ENCODE peak calls at places on chromosomes 7 and 10, in nine cellular contexts. U is left ventricle myocardium inferior; Y is bronchial epithelial cell; J is CD4-positive, alpha-beta memory T cell; C is AG04450; D is ovary; I is hepatocyte; O is upper lobe of right lung; T is sigmoid colon. V is an unnamed sample. For H3K27me3, the result is how much of the 10 kb centered on the place peaks cover.

GRCh38 chr10:68235111-68235510 is 3.2 kb upstream of the ATOH7 start:
- DNase-seq in U (no peak), Y (peak), J (no peak), C (no peak), D (no peak), I (no peak), O (no peak), T (no peak), V (no peak)

GRCh38 chr7:77482015-77482414 is 55.1 kb upstream of the PTPN12 start:
- DNase-seq in U (no peak), Y (peak), J (no peak), C (no peak), D (no peak), I (peak), O (no peak), T (no peak), V (no peak)

GRCh38 chr7:50660040-50660829 is 95.0 kb upstream of the DDC start:
- DNase-seq in U (no peak), Y (no peak), J (peak), C (no peak), D (no peak), I (no peak), O (peak), T (no peak), V (peak)

GRCh38 chr10:49602380-49603023 is 7.6 kb upstream of the SLC18A3 start:
- DNase-seq in U (no peak), Y (no peak), J (no peak), C (no peak), D (no peak), I (no peak), O (peak), T (no peak), V (no peak)

GRCh38 chr10:78359641-78360091 is 326.0 kb downstream of the RPS24 start:
- DNase-seq in U (no peak), Y (no peak), J (no peak), C (no peak), D (no peak), I (peak), O (no peak), T (no peak), V (no peak)

GRCh38 chr7:138008588-138009349 is 6.9 kb upstream of the CREB3L2 start:
- DNase-seq in U (no peak), Y (peak), J (no peak), C (no peak), D (no peak), I (peak), O (no peak), T (no peak), V (peak)

GRCh38 chr10:112290054-112290373 is 6.8 kb downstream of the TECTB start:
- DNase-seq in U (no peak), Y (no peak), J (no peak), C (no peak), D (no peak), I (no peak), O (no peak), T (no peak), V (no peak)

GRCh38 chr7:12570148-12570528 is 382 bp upstream of the SCIN start:
- DNase-seq in U (no peak), Y (peak), J (no peak), C (no peak), D (no peak), I (peak), O (peak), T (no peak), V (no peak)

GRCh38 chr7:107162466-107162865 is 6.3 kb upstream of the HBP1 start:
- DNase-seq in U (no peak), Y (no peak), J (no peak), C (no peak), D (no peak), I (no peak), O (no peak), T (no peak), V (no peak)

GRCh38 chr7:20474244-20474643 is 141.2 kb upstream of the ABCB5 start:
- DNase-seq in U (no peak), Y (no peak), J (no peak), C (no peak), D (no peak), I (no peak), O (no peak), T (no peak), V (no peak)

GRCh38 chr7:40299097-40299496 is 164.3 kb downstream of the SUGCT start:
- DNase-seq in U (no peak), Y (peak), J (no peak), C (no peak), D (no peak), I (peak), O (no peak), T (no peak), V (no peak)

GRCh38 chr10:46520381-46520780 is 36.1 kb downstream of the GPRIN2 start:
- DNase-seq in U (peak), Y (no peak), J (peak), C (no peak), D (no peak), I (no peak), O (peak), T (peak), V (no peak)

GRCh38 chr10:79018591-79019011 is 50.2 kb upstream of the ZMIZ1 start:
- DNase-seq in U (no peak), Y (peak), J (no peak), C (peak), D (no peak), I (no peak), O (peak), T (peak), V (no peak)

GRCh38 chr7:82416402-82416801 is 27.2 kb downstream of the CACNA2D1 start:
- DNase-seq in U (no peak), Y (no peak), J (no peak), C (no peak), D (no peak), I (no peak), O (no peak), T (no peak), V (no peak)

GRCh38 chr7:44486693-44487092 is 3.8 kb downstream of the NUDCD3 start:
- DNase-seq in U (no peak), Y (peak), J (no peak), C (no peak), D (no peak), I (peak), O (no peak), T (no peak), V (no peak)

GRCh38 chr10:14779053-14779649 is 4.5 kb upstream of the FAM107B start:
- DNase-seq in U (no peak), Y (peak), J (no peak), C (peak), D (no peak), I (peak), O (no peak), T (no peak), V (no peak)

GRCh38 chr10:133278577-133279265 is 2.1 kb upstream of the ADAM8 start:
- DNase-seq in U (peak), Y (peak), J (peak), C (no peak), D (no peak), I (peak), O (peak), T (no peak), V (peak)

GRCh38 chr10:46094931-46095755 is 49.1 kb upstream of the MSMB start:
- DNase-seq in U (no peak), Y (peak), J (no peak), C (no peak), D (no peak), I (no peak), O (no peak), T (no peak), V (no peak)

GRCh38 chr7:37267251-37267650 is 181.4 kb downstream of the ELMO1 start:
- DNase-seq in U (no peak), Y (no peak), J (no peak), C (no peak), D (no peak), I (no peak), O (no peak), T (no peak), V (no peak)

GRCh38 chr10:118564652-118565051 is 30.8 kb downstream of the PRLHR start:
- DNase-seq in U (no peak), Y (no peak), J (no peak), C (no peak), D (no peak), I (no peak), O (no peak), T (no peak), V (no peak)

GRCh38 chr10:88091490-88092061 is 228.2 kb downstream of the PTEN start:
- DNase-seq in U (no peak), Y (peak), J (peak), C (no peak), D (no peak), I (no peak), O (no peak), T (no peak), V (peak)

GRCh38 chr7:27151341-27151944 is 940 bp downstream of the HOXA3 start:
- DNase-seq in U (peak), Y (no peak), J (peak), C (no peak), D (no peak), I (no peak), O (peak), T (peak), V (no peak)

GRCh38 chr7:96989241-96989858 is 16.0 kb upstream of the DLX6 start:
- DNase-seq in U (no peak), Y (no peak), J (no peak), C (no peak), D (no peak), I (no peak), O (no peak), T (no peak), V (no peak)
- H3K27me3 ChIP-seq in U (half or more), Y (under half), J (under half), C (half or more), D (under half), I (half or more), O (half or more), T (half or more), V (half or more)

DNA sequence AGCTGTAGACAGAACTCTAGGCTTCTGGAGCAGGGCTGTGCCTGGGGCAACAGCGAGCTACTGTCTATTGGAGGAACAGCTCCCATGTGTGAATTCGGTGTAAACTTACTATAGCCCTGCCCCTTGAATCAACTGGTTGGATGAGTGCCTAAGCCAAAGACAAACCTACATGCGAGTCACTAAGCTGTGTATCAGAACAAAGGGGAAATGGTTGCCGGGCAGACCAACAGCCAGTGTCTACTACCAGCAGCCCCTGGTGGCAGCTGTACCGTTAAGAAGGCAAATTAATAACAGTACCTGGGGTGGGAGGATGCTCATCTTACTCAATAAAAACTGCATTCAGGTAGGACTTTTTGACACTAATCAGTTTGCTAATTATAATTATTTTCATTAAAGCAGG is 343.7 kb downstream of the ACTR3B start:
- DNase-seq in U (no peak), Y (no peak), J (no peak), C (no peak), D (no peak), I (no peak), O (no peak), T (no peak), V (no peak)
- H3K27me3 ChIP-seq in U (under half), Y (under half), J (under half), C (under half), D (under half), I (under half), O (under half), T (under half), V (under half)

GRCh38 chr10:127735723-127736221 is 1.2 kb upstream of the FOXI2 start:
- DNase-seq in U (no peak), Y (no peak), J (no peak), C (no peak), D (no peak), I (no peak), O (no peak), T (no peak), V (no peak)
- H3K27me3 ChIP-seq in U (half or more), Y (under half), J (under half), C (under half), D (under half), I (half or more), O (half or more), T (under half), V (half or more)

GRCh38 chr7:97022451-97023306 is 2.0 kb downstream of the DLX5 start:
- DNase-seq in U (no peak), Y (no peak), J (no peak), C (no peak), D (no peak), I (no peak), O (no peak), T (no peak), V (no peak)

GRCh38 chr7:97026705-97027426 is 2.2 kb upstream of the DLX5 start:
- DNase-seq in U (no peak), Y (no peak), J (no peak), C (no peak), D (no peak), I (no peak), O (no peak), T (no peak), V (no peak)

GRCh38 chr7:97025130-97025499 is 484 bp upstream of the DLX5 start:
- DNase-seq in U (no peak), Y (no peak), J (no peak), C (no peak), D (no peak), I (no peak), O (no peak), T (no peak), V (no peak)

GRCh38 chr7:97025983-97026704 is 1.5 kb upstream of the DLX5 start:
- DNase-seq in U (no peak), Y (no peak), J (no peak), C (no peak), D (no peak), I (no peak), O (no peak), T (no peak), V (no peak)

DNA sequence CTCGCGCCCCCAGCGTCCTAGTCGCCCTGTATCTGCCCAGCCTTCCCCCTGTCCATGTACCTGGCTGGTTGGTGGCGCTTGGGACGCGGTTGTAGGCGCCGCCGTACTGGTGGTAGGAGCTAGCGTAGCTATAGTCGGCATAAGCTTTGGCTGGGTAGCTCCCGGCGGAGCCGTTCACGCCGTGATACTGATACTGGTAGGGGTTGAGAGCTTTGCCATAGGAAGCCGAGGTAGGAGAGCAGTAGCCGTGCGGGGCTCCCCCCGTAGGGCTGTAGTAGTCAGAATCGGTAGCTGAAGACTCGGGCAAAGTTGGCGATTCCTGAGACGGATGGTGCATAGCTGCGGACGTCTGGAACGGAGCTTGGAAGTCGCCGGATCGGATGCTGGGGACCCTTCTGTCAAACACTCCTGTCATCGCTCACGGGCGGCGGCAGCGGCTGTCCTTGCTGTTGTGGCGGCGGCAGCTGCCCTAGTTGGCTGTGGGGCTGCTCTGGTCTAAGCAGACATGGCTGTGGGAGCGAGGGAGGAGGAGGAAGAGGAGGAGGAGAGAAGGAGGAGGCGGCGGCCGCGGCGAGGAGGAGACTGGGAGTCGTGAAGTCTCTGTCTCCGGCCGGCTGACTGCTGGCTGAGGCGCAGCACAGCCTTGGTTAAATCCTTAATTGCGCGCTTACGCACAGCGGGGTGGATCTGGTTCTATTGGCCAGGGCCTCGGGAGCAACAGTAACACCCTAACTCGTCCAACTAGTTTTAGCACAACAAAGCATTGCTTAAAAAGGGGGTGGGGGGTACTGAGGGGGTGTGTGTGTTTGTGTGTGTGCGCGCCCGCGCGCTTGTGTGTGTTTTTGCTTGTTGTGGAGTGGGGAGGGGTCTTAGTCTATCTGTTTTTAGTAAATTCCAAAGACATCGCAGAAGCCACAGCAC is at the start of gene DLX5:
- DNase-seq in U (no peak), Y (peak), J (no peak), C (no peak), D (peak), I (peak), O (no peak), T (no peak), V (no peak)
- H3K27me3 ChIP-seq in U (half or more), Y (half or more), J (half or more), C (half or more), D (under half), I (half or more), O (half or more), T (half or more), V (half or more)

GRCh38 chr10:124449170-124450009 is 445 bp downstream of the NKX1-2 start:
- DNase-seq in U (no peak), Y (peak), J (no peak), C (no peak), D (no peak), I (no peak), O (no peak), T (no peak), V (no peak)

GRCh38 chr10:124446830-124447740 is 2.8 kb downstream of the NKX1-2 start:
- DNase-seq in U (no peak), Y (no peak), J (no peak), C (no peak), D (no peak), I (no peak), O (no peak), T (no peak), V (no peak)

GRCh38 chr10:124448696-124449169 is 1.1 kb downstream of the NKX1-2 start:
- DNase-seq in U (no peak), Y (no peak), J (no peak), C (no peak), D (no peak), I (no peak), O (no peak), T (no peak), V (no peak)

GRCh38 chr10:124450010-124450782 is at the start of gene NKX1-2:
- DNase-seq in U (no peak), Y (no peak), J (no peak), C (no peak), D (no peak), I (peak), O (no peak), T (no peak), V (no peak)

GRCh38 chr10:124447741-124448466 is 1.9 kb downstream of the NKX1-2 start:
- DNase-seq in U (no peak), Y (no peak), J (no peak), C (no peak), D (no peak), I (peak), O (no peak), T (no peak), V (no peak)
- H3K27me3 ChIP-seq in U (half or more), Y (under half), J (under half), C (half or more), D (under half), I (half or more), O (half or more), T (half or more), V (half or more)

GRCh38 chr10:32949221-32949678 is 8.8 kb downstream of the ITGB1 start:
- DNase-seq in U (no peak), Y (no peak), J (no peak), C (no peak), D (no peak), I (no peak), O (no peak), T (no peak), V (no peak)

GRCh38 chr10:32952541-32953276 is 5.3 kb downstream of the ITGB1 start:
- DNase-seq in U (no peak), Y (no peak), J (no peak), C (no peak), D (no peak), I (no peak), O (no peak), T (no peak), V (no peak)

GRCh38 chr10:32952094-32952493 is 5.9 kb downstream of the ITGB1 start:
- DNase-seq in U (no peak), Y (no peak), J (no peak), C (no peak), D (no peak), I (no peak), O (no peak), T (no peak), V (no peak)

GRCh38 chr10:32950457-32951109 is 7.4 kb downstream of the ITGB1 start:
- DNase-seq in U (no peak), Y (no peak), J (no peak), C (no peak), D (no peak), I (no peak), O (no peak), T (no peak), V (no peak)

GRCh38 chr10:32951111-32951510 is 6.9 kb downstream of the ITGB1 start:
- DNase-seq in U (no peak), Y (no peak), J (no peak), C (no peak), D (no peak), I (no peak), O (no peak), T (no peak), V (no peak)
- H3K27me3 ChIP-seq in U (under half), Y (under half), J (under half), C (under half), D (under half), I (under half), O (under half), T (under half), V (under half)

GRCh38 chr10:121596668-121597503 is 1.4 kb downstream of the FGFR2 start:
- DNase-seq in U (no peak), Y (peak), J (no peak), C (no peak), D (peak), I (peak), O (peak), T (peak), V (no peak)
- H3K27me3 ChIP-seq in U (half or more), Y (under half), J (under half), C (under half), D (under half), I (under half), O (under half), T (under half), V (half or more)

GRCh38 chr7:32092346-32092745 is 22.1 kb upstream of the PDE1C start:
- DNase-seq in U (no peak), Y (no peak), J (no peak), C (no peak), D (no peak), I (no peak), O (no peak), T (no peak), V (no peak)
- H3K27me3 ChIP-seq in U (under half), Y (under half), J (under half), C (under half), D (under half), I (under half), O (under half), T (under half), V (under half)